ENCODE peak calls at places on chromosomes 11 and 22, in six cellular contexts. One of them, this sample, is unnamed.

GRCh38 chr11:43983221-43983795 is 40.9 kb downstream of the C11orf96 start:
- DNase-seq in NCI-H187: no peak
- DNase-seq in pulmonary artery endothelial cell: no peak
- DNase-seq in psoas muscle: no peak
- DNase-seq in NCI-H1092: no peak
- DNase-seq in midbrain: no peak
- DNase-seq in this sample: no peak

GRCh38 chr11:73366265-73366610 is 10.0 kb upstream of the RELT start:
- DNase-seq in NCI-H187: no peak
- DNase-seq in psoas muscle: no peak
- DNase-seq in midbrain: no peak
- DNase-seq in pulmonary artery endothelial cell: no peak
- DNase-seq in NCI-H1092: no peak
- DNase-seq in this sample: no peak

GRCh38 chr11:77269484-77270123 is 31.9 kb downstream of the GDPD4 start:
- DNase-seq in midbrain: no peak
- DNase-seq in psoas muscle: no peak
- DNase-seq in NCI-H1092: no peak
- DNase-seq in NCI-H187: no peak
- DNase-seq in pulmonary artery endothelial cell: no peak
- DNase-seq in this sample: no peak

GRCh38 chr22:29040385-29041275 is 21.0 kb downstream of the C22orf31 start:
- DNase-seq in psoas muscle: peak; percentile 68
- DNase-seq in midbrain: peak; percentile 84
- DNase-seq in NCI-H1092: peak; percentile 48
- DNase-seq in pulmonary artery endothelial cell: peak; percentile 55
- DNase-seq in NCI-H187: peak; percentile 5
- DNase-seq in this sample: peak; percentile 82

GRCh38 chr11:81989093-81989492 is 744.6 kb downstream of the FAM181B start:
- DNase-seq in NCI-H1092: no peak
- DNase-seq in psoas muscle: no peak
- DNase-seq in pulmonary artery endothelial cell: no peak
- DNase-seq in NCI-H187: no peak
- DNase-seq in midbrain: no peak
- DNase-seq in this sample: no peak

GRCh38 chr11:112227002-112227401 is 774 bp downstream of the PTS start:
- DNase-seq in psoas muscle: no peak
- DNase-seq in NCI-H1092: no peak
- DNase-seq in midbrain: peak; percentile 60
- DNase-seq in pulmonary artery endothelial cell: no peak
- DNase-seq in NCI-H187: no peak
- DNase-seq in this sample: no peak

GRCh38 chr11:78042858-78043257 is 19.8 kb upstream of the KCTD14 start:
- DNase-seq in psoas muscle: no peak
- DNase-seq in midbrain: no peak
- DNase-seq in pulmonary artery endothelial cell: no peak
- DNase-seq in NCI-H1092: no peak
- DNase-seq in NCI-H187: no peak
- DNase-seq in this sample: no peak

GRCh38 chr22:45446216-45446615 is 32.7 kb downstream of the RIBC2 start:
- DNase-seq in pulmonary artery endothelial cell: no peak
- DNase-seq in NCI-H1092: no peak
- DNase-seq in psoas muscle: peak; percentile 3
- DNase-seq in midbrain: no peak
- DNase-seq in NCI-H187: no peak
- DNase-seq in this sample: no peak

GRCh38 chr11:20464566-20464965 is 77.0 kb downstream of the PRMT3 start:
- DNase-seq in pulmonary artery endothelial cell: no peak
- DNase-seq in NCI-H1092: no peak
- DNase-seq in NCI-H187: no peak
- DNase-seq in psoas muscle: no peak
- DNase-seq in midbrain: no peak
- DNase-seq in this sample: no peak

GRCh38 chr11:102407901-102408300 is 44.7 kb downstream of the TMEM123 start:
- DNase-seq in psoas muscle: no peak
- DNase-seq in pulmonary artery endothelial cell: no peak
- DNase-seq in NCI-H187: no peak
- DNase-seq in NCI-H1092: no peak
- DNase-seq in midbrain: no peak
- DNase-seq in this sample: no peak

GRCh38 chr11:114617157-114618124 is 21.9 kb upstream of the NXPE4 start:
- DNase-seq in psoas muscle: no peak
- DNase-seq in midbrain: no peak
- DNase-seq in NCI-H1092: no peak
- DNase-seq in pulmonary artery endothelial cell: no peak
- DNase-seq in NCI-H187: no peak
- DNase-seq in this sample: no peak

GRCh38 chr11:117022526-117022925 is 75.7 kb downstream of the SIK3 start:
- DNase-seq in NCI-H1092: no peak
- DNase-seq in midbrain: peak; percentile 34
- DNase-seq in pulmonary artery endothelial cell: no peak
- DNase-seq in NCI-H187: no peak
- DNase-seq in psoas muscle: no peak
- DNase-seq in this sample: no peak

GRCh38 chr11:44275241-44275640 is 34.7 kb downstream of the ALX4 start:
- DNase-seq in pulmonary artery endothelial cell: no peak
- DNase-seq in psoas muscle: no peak
- DNase-seq in midbrain: no peak
- DNase-seq in NCI-H1092: no peak
- DNase-seq in NCI-H187: no peak
- DNase-seq in this sample: peak; percentile 46

GRCh38 chr11:57675176-57675941 is 7.4 kb downstream of the ZDHHC5 start:
- DNase-seq in NCI-H1092: no peak
- DNase-seq in NCI-H187: no peak
- DNase-seq in midbrain: no peak
- DNase-seq in psoas muscle: no peak
- DNase-seq in pulmonary artery endothelial cell: no peak
- DNase-seq in this sample: no peak

GRCh38 chr11:2578006-2578933 is 121.5 kb downstream of the KCNQ1OT1 start:
- DNase-seq in NCI-H187: no peak
- DNase-seq in NCI-H1092: no peak
- DNase-seq in midbrain: no peak
- DNase-seq in psoas muscle: peak; percentile 53
- DNase-seq in pulmonary artery endothelial cell: no peak
- DNase-seq in this sample: peak; percentile 48

GRCh38 chr22:25090225-25090651 is 109.4 kb upstream of the CRYBB3 start:
- DNase-seq in NCI-H1092: no peak
- DNase-seq in pulmonary artery endothelial cell: no peak
- DNase-seq in NCI-H187: no peak
- DNase-seq in midbrain: no peak
- DNase-seq in psoas muscle: no peak
- DNase-seq in this sample: no peak

GRCh38 chr11:1942541-1943260 is 4.4 kb upstream of the MRPL23 start:
- DNase-seq in NCI-H187: no peak
- DNase-seq in NCI-H1092: no peak
- DNase-seq in psoas muscle: peak; percentile 37
- DNase-seq in pulmonary artery endothelial cell: no peak
- DNase-seq in midbrain: no peak
- DNase-seq in this sample: peak; percentile 54

GRCh38 chr11:61897387-61898246 is 6.3 kb upstream of the FADS3 start:
- DNase-seq in pulmonary artery endothelial cell: peak; percentile 7
- DNase-seq in NCI-H1092: peak; percentile 54
- DNase-seq in NCI-H187: peak; percentile 33
- DNase-seq in psoas muscle: peak; percentile 86
- DNase-seq in midbrain: peak; percentile 57
- DNase-seq in this sample: peak; percentile 89

GRCh38 chr22:39431821-39432251 is 25.0 kb upstream of the MGAT3 start:
- DNase-seq in NCI-H1092: no peak
- DNase-seq in NCI-H187: no peak
- DNase-seq in pulmonary artery endothelial cell: peak; percentile 39
- DNase-seq in midbrain: no peak
- DNase-seq in psoas muscle: peak; percentile 82
- DNase-seq in this sample: no peak

GRCh38 chr11:2752204-2752772 is 52.5 kb upstream of the KCNQ1OT1 start:
- DNase-seq in NCI-H187: no peak
- DNase-seq in midbrain: no peak
- DNase-seq in psoas muscle: no peak
- DNase-seq in pulmonary artery endothelial cell: no peak
- DNase-seq in NCI-H1092: no peak
- DNase-seq in this sample: no peak

GRCh38 chr11:69052343-69053168 is 3.8 kb downstream of the TPCN2 start:
- DNase-seq in pulmonary artery endothelial cell: no peak
- DNase-seq in psoas muscle: no peak
- DNase-seq in NCI-H1092: no peak
- DNase-seq in NCI-H187: no peak
- DNase-seq in midbrain: no peak
- DNase-seq in this sample: no peak

GRCh38 chr22:19991395-19991644 is 25.3 kb downstream of the ARVCF start:
- DNase-seq in pulmonary artery endothelial cell: no peak
- DNase-seq in NCI-H1092: no peak
- DNase-seq in NCI-H187: no peak
- DNase-seq in midbrain: no peak
- DNase-seq in psoas muscle: peak; percentile 29
- DNase-seq in this sample: no peak

GRCh38 chr11:27921472-27921871 is 186.5 kb downstream of the KIF18A start:
- DNase-seq in pulmonary artery endothelial cell: no peak
- DNase-seq in NCI-H1092: no peak
- DNase-seq in NCI-H187: no peak
- DNase-seq in psoas muscle: no peak
- DNase-seq in midbrain: no peak
- DNase-seq in this sample: no peak

GRCh38 chr22:28438183-28438778 is 241.4 kb downstream of the TTC28 start:
- DNase-seq in pulmonary artery endothelial cell: no peak
- DNase-seq in NCI-H187: no peak
- DNase-seq in NCI-H1092: no peak
- DNase-seq in psoas muscle: no peak
- DNase-seq in midbrain: no peak
- DNase-seq in this sample: no peak

GRCh38 chr11:22510741-22511140 is 114.9 kb downstream of the FANCF start:
- DNase-seq in midbrain: no peak
- DNase-seq in NCI-H187: no peak
- DNase-seq in psoas muscle: no peak
- DNase-seq in pulmonary artery endothelial cell: no peak
- DNase-seq in NCI-H1092: no peak
- DNase-seq in this sample: no peak

GRCh38 chr11:829116-829945 is 1.6 kb downstream of the CRACR2B start:
- DNase-seq in NCI-H1092: no peak
- DNase-seq in midbrain: no peak
- DNase-seq in psoas muscle: peak; percentile 75
- DNase-seq in NCI-H187: no peak
- DNase-seq in pulmonary artery endothelial cell: peak; percentile 63
- DNase-seq in this sample: no peak

GRCh38 chr22:45880732-45881523 is 96.0 kb downstream of the WNT7B start:
- DNase-seq in midbrain: peak; percentile 27
- DNase-seq in NCI-H1092: no peak
- DNase-seq in psoas muscle: peak; percentile 45
- DNase-seq in pulmonary artery endothelial cell: no peak
- DNase-seq in NCI-H187: no peak
- DNase-seq in this sample: peak; percentile 51

This sample was measured in sciatic nerve.